ENCODE peak calls at places on chromosomes 13 and 19, in eight cellular contexts. J, G, S, I, T, U, O and E are unnamed samples.

GRCh38 chr13:112849500-112849899 is 119.5 kb upstream of the MCF2L start:
- DNase-seq in J (no peak), G (peak; percentile 63), S (no peak), I (no peak), T (no peak), U (no peak), O (no peak), E (no peak)

GRCh38 chr13:90177519-90177918 is 1170.0 kb upstream of the MIR17HG start:
- DNase-seq in J (no peak), G (no peak), S (no peak), I (no peak), T (no peak), U (no peak), O (no peak), E (no peak)

GRCh38 chr19:38801359-38802095 is 11.2 kb downstream of the LGALS4 start:
- DNase-seq in J (no peak), G (no peak), S (no peak), I (no peak), T (no peak), U (no peak), O (no peak), E (no peak)

GRCh38 chr13:26324294-26324693 is 70.4 kb downstream of the CDK8 start:
- DNase-seq in J (no peak), G (no peak), S (no peak), I (no peak), T (no peak), U (no peak), O (no peak), E (no peak)

GRCh38 chr19:16394681-16395375 is 70.2 kb downstream of the KLF2 start:
- DNase-seq in J (no peak), G (no peak), S (no peak), I (no peak), T (no peak), U (no peak), O (no peak), E (peak; percentile 56)

GRCh38 chr13:98458431-98458830 is 118.5 kb downstream of the STK24 start:
- DNase-seq in J (no peak), G (no peak), S (no peak), I (no peak), T (no peak), U (no peak), O (no peak), E (no peak)

GRCh38 chr19:15897738-15898276 is at the start of gene CYP4F2:
- DNase-seq in J (no peak), G (no peak), S (no peak), I (no peak), T (no peak), U (no peak), O (no peak), E (no peak)

GRCh38 chr13:85586422-85586831 is 212.8 kb downstream of the SLITRK6 start:
- DNase-seq in J (no peak), G (no peak), S (no peak), I (peak; percentile 32), T (no peak), U (peak; percentile 90), O (peak; percentile 99), E (no peak)

GRCh38 chr13:106610511-106610910 is 42.6 kb upstream of the ARGLU1 start:
- DNase-seq in J (no peak), G (no peak), S (no peak), I (peak; percentile 72), T (peak; percentile 42), U (peak; percentile 38), O (peak; percentile 80), E (no peak)

GRCh38 chr19:50933640-50934039 is 19.2 kb downstream of the KLK5 start:
- DNase-seq in J (no peak), G (no peak), S (no peak), I (peak; percentile 45), T (no peak), U (peak; percentile 94), O (peak; percentile 93), E (peak; percentile 17)

GRCh38 chr13:113297370-113297871 is 382 bp downstream of the LAMP1 start:
- DNase-seq in J (no peak), G (peak; percentile 22), S (peak; percentile 72), I (peak; percentile 37), T (peak; percentile 34), U (no peak), O (peak; percentile 49), E (peak; percentile 29)

GRCh38 chr19:38229585-38230073 is 5.6 kb upstream of the DPF1 start:
- DNase-seq in J (peak; percentile 52), G (peak; percentile 94), S (no peak), I (peak; percentile 75), T (peak; percentile 88), U (peak; percentile 45), O (peak; percentile 79), E (peak; percentile 88)

GRCh38 chr13:42971670-42972355 is 20.2 kb downstream of the EPSTI1 start:
- DNase-seq in J (no peak), G (no peak), S (no peak), I (peak; percentile 56), T (no peak), U (no peak), O (no peak), E (peak; percentile 70)

GRCh38 chr19:31350693-31351211 is 1.5 kb upstream of the TSHZ3 start:
- DNase-seq in J (peak; percentile 65), G (peak; percentile 65), S (peak; percentile 78), I (peak; percentile 48), T (peak; percentile 81), U (no peak), O (peak; percentile 56), E (peak; percentile 49)

GRCh38 chr19:42173695-42174094 is 41.4 kb upstream of the POU2F2 start:
- DNase-seq in J (no peak), G (no peak), S (no peak), I (no peak), T (no peak), U (no peak), O (no peak), E (no peak)

GRCh38 chr13:113903912-113904311 is 40.0 kb upstream of the GAS6 start:
- DNase-seq in J (no peak), G (no peak), S (peak; percentile 54), I (no peak), T (no peak), U (no peak), O (no peak), E (no peak)

GRCh38 chr13:98142427-98143156 is at the start of gene FARP1:
- DNase-seq in J (peak; percentile 73), G (peak; percentile 90), S (peak; percentile 88), I (peak; percentile 44), T (peak; percentile 95), U (no peak), O (peak; percentile 77), E (peak; percentile 74)

GRCh38 chr13:40152145-40152544 is 496.7 kb downstream of the COG6 start:
- DNase-seq in J (peak; percentile 13), G (no peak), S (no peak), I (peak; percentile 97), T (no peak), U (no peak), O (peak; percentile 83), E (peak; percentile 77)

GRCh38 chr19:11096210-11096841 is 7.1 kb downstream of the LDLR start:
- DNase-seq in J (peak; percentile 57), G (no peak), S (peak; percentile 77), I (peak; percentile 76), T (no peak), U (no peak), O (peak; percentile 49), E (peak; percentile 60)

GRCh38 chr19:10655457-10656312 is 1.5 kb downstream of the ILF3 start:
- DNase-seq in J (no peak), G (peak; percentile 41), S (no peak), I (peak; percentile 41), T (peak; percentile 45), U (no peak), O (peak; percentile 40), E (peak; percentile 49)

GRCh38 chr13:113724780-113725315 is 34.2 kb upstream of the TMEM255B start:
- DNase-seq in J (peak; percentile 84), G (peak; percentile 73), S (peak; percentile 85), I (peak; percentile 68), T (peak; percentile 89), U (no peak), O (peak; percentile 61), E (peak; percentile 66)

GRCh38 chr13:25574437-25575426 is 203.0 kb downstream of the ATP8A2 start:
- DNase-seq in J (peak; percentile 85), G (peak; percentile 77), S (peak; percentile 73), I (peak; percentile 88), T (peak; percentile 92), U (peak; percentile 50), O (peak; percentile 76), E (peak; percentile 75)

GRCh38 chr13:41054212-41054877 is 7.0 kb upstream of the WBP4 start:
- DNase-seq in J (no peak), G (peak; percentile 43), S (no peak), I (peak; percentile 72), T (peak; percentile 76), U (no peak), O (peak; percentile 48), E (peak; percentile 84)

GRCh38 chr13:109684084-109684835 is 102.1 kb downstream of the IRS2 start:
- DNase-seq in J (no peak), G (no peak), S (no peak), I (no peak), T (no peak), U (no peak), O (no peak), E (no peak)

GRCh38 chr13:85590231-85590931 is 208.8 kb downstream of the SLITRK6 start:
- DNase-seq in J (no peak), G (no peak), S (no peak), I (no peak), T (no peak), U (no peak), O (peak; percentile 71), E (no peak)

GRCh38 chr13:48236528-48237353 is 3.7 kb downstream of the ITM2B start:
- DNase-seq in J (no peak), G (no peak), S (no peak), I (peak; percentile 77), T (no peak), U (no peak), O (peak; percentile 27), E (peak; percentile 71)
- H3K4me3 ChIP-seq in J (peak overlapping the region; percentile 99), G (peak overlapping the region; percentile 75), S (peak overlapping the region; percentile 78), I (no peak overlapping the region), T (no peak overlapping the region), U (peak overlapping the region; percentile 100), O (peak overlapping the region; percentile 89), E (peak overlapping the region; percentile 26)

GRCh38 chr13:45119990-45120864 is at the start of gene GTF2F2:
- DNase-seq in J (peak; percentile 92), G (peak; percentile 89), S (peak; percentile 92), I (peak; percentile 91), T (peak; percentile 95), U (peak; percentile 55), O (peak; percentile 85), E (peak; percentile 92)
- TF ChIP-seq CTCF in J (no peak), G (no peak), S (no peak), I (no peak), T (no peak), U (no peak), O (no peak), E (no peak)

GRCh38 chr13:33307820-33308219 is 22.3 kb upstream of the STARD13 start:
- DNase-seq in J (no peak), G (no peak), S (no peak), I (no peak), T (no peak), U (no peak), O (no peak), E (no peak)
- H3K4me3 ChIP-seq in J (no peak overlapping the region), G (no peak overlapping the region), S (no peak overlapping the region), I (no peak overlapping the region), T (no peak overlapping the region), U (no peak overlapping the region), O (no peak overlapping the region), E (no peak overlapping the region)

GRCh38 chr19:54137913-54138776 is 583 bp downstream of the CNOT3 start:
- DNase-seq in J (no peak), G (peak; percentile 49), S (no peak), I (peak; percentile 9), T (peak; percentile 50), U (no peak), O (no peak), E (no peak)
- TF ChIP-seq CTCF in J (no peak), G (peak; percentile 9), S (no peak), I (no peak), T (peak; percentile 12), U (no peak), O (no peak), E (no peak)